ENCODE peak calls at places on chromosomes 2 and 18, in nine cellular contexts. One of them, this sample, is unnamed.

GRCh38 chr2:95730813-95731212 is 139.0 kb downstream of the TRIM43 start:
- DNase-seq in NCI-H1417 treated with DMSO at 0.1 percent for 48 hours: no peak
- DNase-seq in RWPE1: no peak
- DNase-seq in BE2C: peak
- DNase-seq in skeletal muscle cell: no peak
- DNase-seq in activated CD8-positive, alpha-beta T cell treated with anti-CD3 and anti-CD28 coated beads, Interleukin-2, amount 10 ng/mL, durations not matched to agents 7 days and 5 days: no peak
- DNase-seq in cardiac muscle cell: no peak
- DNase-seq in GM12864: no peak
- DNase-seq in non-pigmented ciliary epithelial cell: no peak
- DNase-seq in this sample: no peak

GRCh38 chr2:67186871-67187270 is 210.3 kb upstream of the ETAA1 start:
- DNase-seq in NCI-H1417 treated with DMSO at 0.1 percent for 48 hours: no peak
- DNase-seq in RWPE1: no peak
- DNase-seq in BE2C: no peak
- DNase-seq in skeletal muscle cell: no peak
- DNase-seq in activated CD8-positive, alpha-beta T cell treated with anti-CD3 and anti-CD28 coated beads, Interleukin-2, amount 10 ng/mL, durations not matched to agents 7 days and 5 days: no peak
- DNase-seq in cardiac muscle cell: no peak
- DNase-seq in GM12864: no peak
- DNase-seq in non-pigmented ciliary epithelial cell: no peak
- DNase-seq in this sample: no peak

GRCh38 chr2:199316851-199317250 is 140.9 kb downstream of the SATB2 start:
- DNase-seq in NCI-H1417 treated with DMSO at 0.1 percent for 48 hours: no peak
- DNase-seq in RWPE1: no peak
- DNase-seq in BE2C: no peak
- DNase-seq in skeletal muscle cell: no peak
- DNase-seq in activated CD8-positive, alpha-beta T cell treated with anti-CD3 and anti-CD28 coated beads, Interleukin-2, amount 10 ng/mL, durations not matched to agents 7 days and 5 days: no peak
- DNase-seq in cardiac muscle cell: no peak
- DNase-seq in GM12864: no peak
- DNase-seq in non-pigmented ciliary epithelial cell: no peak
- DNase-seq in this sample: no peak

GRCh38 chr2:145715601-145716000 is 1195.7 kb upstream of the ZEB2 start:
- DNase-seq in NCI-H1417 treated with DMSO at 0.1 percent for 48 hours: no peak
- DNase-seq in RWPE1: no peak
- DNase-seq in BE2C: no peak
- DNase-seq in skeletal muscle cell: peak
- DNase-seq in activated CD8-positive, alpha-beta T cell treated with anti-CD3 and anti-CD28 coated beads, Interleukin-2, amount 10 ng/mL, durations not matched to agents 7 days and 5 days: no peak
- DNase-seq in cardiac muscle cell: no peak
- DNase-seq in GM12864: no peak
- DNase-seq in non-pigmented ciliary epithelial cell: no peak
- DNase-seq in this sample: no peak

GRCh38 chr2:218983263-218983970 is 1.6 kb downstream of the FEV start:
- DNase-seq in NCI-H1417 treated with DMSO at 0.1 percent for 48 hours: no peak
- DNase-seq in RWPE1: no peak
- DNase-seq in BE2C: peak
- DNase-seq in skeletal muscle cell: no peak
- DNase-seq in activated CD8-positive, alpha-beta T cell treated with anti-CD3 and anti-CD28 coated beads, Interleukin-2, amount 10 ng/mL, durations not matched to agents 7 days and 5 days: no peak
- DNase-seq in cardiac muscle cell: no peak
- DNase-seq in GM12864: no peak
- DNase-seq in non-pigmented ciliary epithelial cell: no peak
- DNase-seq in this sample: no peak

GRCh38 chr2:37587817-37588216 is 83.6 kb downstream of the CDC42EP3 start:
- DNase-seq in NCI-H1417 treated with DMSO at 0.1 percent for 48 hours: no peak
- DNase-seq in RWPE1: no peak
- DNase-seq in BE2C: no peak
- DNase-seq in skeletal muscle cell: no peak
- DNase-seq in activated CD8-positive, alpha-beta T cell treated with anti-CD3 and anti-CD28 coated beads, Interleukin-2, amount 10 ng/mL, durations not matched to agents 7 days and 5 days: no peak
- DNase-seq in cardiac muscle cell: no peak
- DNase-seq in GM12864: no peak
- DNase-seq in non-pigmented ciliary epithelial cell: no peak
- DNase-seq in this sample: no peak

GRCh38 chr2:180077295-180077906 is 70.3 kb upstream of the CWC22 start:
- DNase-seq in NCI-H1417 treated with DMSO at 0.1 percent for 48 hours: no peak
- DNase-seq in RWPE1: peak
- DNase-seq in BE2C: no peak
- DNase-seq in skeletal muscle cell: no peak
- DNase-seq in activated CD8-positive, alpha-beta T cell treated with anti-CD3 and anti-CD28 coated beads, Interleukin-2, amount 10 ng/mL, durations not matched to agents 7 days and 5 days: no peak
- DNase-seq in cardiac muscle cell: peak
- DNase-seq in GM12864: no peak
- DNase-seq in non-pigmented ciliary epithelial cell: peak
- DNase-seq in this sample: no peak

GRCh38 chr2:52386433-52386832 is 1354.5 kb upstream of the NRXN1 start:
- DNase-seq in NCI-H1417 treated with DMSO at 0.1 percent for 48 hours: no peak
- DNase-seq in RWPE1: no peak
- DNase-seq in BE2C: peak
- DNase-seq in skeletal muscle cell: no peak
- DNase-seq in activated CD8-positive, alpha-beta T cell treated with anti-CD3 and anti-CD28 coated beads, Interleukin-2, amount 10 ng/mL, durations not matched to agents 7 days and 5 days: no peak
- DNase-seq in cardiac muscle cell: no peak
- DNase-seq in GM12864: no peak
- DNase-seq in non-pigmented ciliary epithelial cell: no peak
- DNase-seq in this sample: no peak

GRCh38 chr2:11833601-11834000 is 87.2 kb downstream of the LPIN1 start:
- DNase-seq in NCI-H1417 treated with DMSO at 0.1 percent for 48 hours: no peak
- DNase-seq in RWPE1: no peak
- DNase-seq in BE2C: no peak
- DNase-seq in skeletal muscle cell: peak
- DNase-seq in activated CD8-positive, alpha-beta T cell treated with anti-CD3 and anti-CD28 coated beads, Interleukin-2, amount 10 ng/mL, durations not matched to agents 7 days and 5 days: no peak
- DNase-seq in cardiac muscle cell: no peak
- DNase-seq in GM12864: no peak
- DNase-seq in non-pigmented ciliary epithelial cell: peak
- DNase-seq in this sample: no peak

GRCh38 chr2:7517122-7517487 is 599.9 kb downstream of the RNF144A start:
- DNase-seq in NCI-H1417 treated with DMSO at 0.1 percent for 48 hours: no peak
- DNase-seq in RWPE1: no peak
- DNase-seq in BE2C: peak
- DNase-seq in skeletal muscle cell: peak
- DNase-seq in activated CD8-positive, alpha-beta T cell treated with anti-CD3 and anti-CD28 coated beads, Interleukin-2, amount 10 ng/mL, durations not matched to agents 7 days and 5 days: peak
- DNase-seq in cardiac muscle cell: peak
- DNase-seq in GM12864: no peak
- DNase-seq in non-pigmented ciliary epithelial cell: no peak
- DNase-seq in this sample: no peak

GRCh38 chr2:72859831-72860262 is 27.4 kb upstream of the SPR start:
- DNase-seq in NCI-H1417 treated with DMSO at 0.1 percent for 48 hours: no peak
- DNase-seq in RWPE1: peak
- DNase-seq in BE2C: peak
- DNase-seq in skeletal muscle cell: peak
- DNase-seq in activated CD8-positive, alpha-beta T cell treated with anti-CD3 and anti-CD28 coated beads, Interleukin-2, amount 10 ng/mL, durations not matched to agents 7 days and 5 days: peak
- DNase-seq in cardiac muscle cell: peak
- DNase-seq in GM12864: peak
- DNase-seq in non-pigmented ciliary epithelial cell: peak
- DNase-seq in this sample: peak

GRCh38 chr2:139122711-139123158 is 342.5 kb upstream of the NXPH2 start:
- DNase-seq in NCI-H1417 treated with DMSO at 0.1 percent for 48 hours: no peak
- DNase-seq in RWPE1: peak
- DNase-seq in BE2C: no peak
- DNase-seq in skeletal muscle cell: peak
- DNase-seq in activated CD8-positive, alpha-beta T cell treated with anti-CD3 and anti-CD28 coated beads, Interleukin-2, amount 10 ng/mL, durations not matched to agents 7 days and 5 days: no peak
- DNase-seq in cardiac muscle cell: no peak
- DNase-seq in GM12864: no peak
- DNase-seq in non-pigmented ciliary epithelial cell: peak
- DNase-seq in this sample: peak

GRCh38 chr18:55097406-55098170 is 138.3 kb upstream of the CCDC68 start:
- DNase-seq in NCI-H1417 treated with DMSO at 0.1 percent for 48 hours: peak
- DNase-seq in RWPE1: peak
- DNase-seq in BE2C: no peak
- DNase-seq in skeletal muscle cell: no peak
- DNase-seq in activated CD8-positive, alpha-beta T cell treated with anti-CD3 and anti-CD28 coated beads, Interleukin-2, amount 10 ng/mL, durations not matched to agents 7 days and 5 days: no peak
- DNase-seq in cardiac muscle cell: no peak
- DNase-seq in GM12864: no peak
- DNase-seq in non-pigmented ciliary epithelial cell: no peak
- DNase-seq in this sample: no peak

GRCh38 chr2:70938580-70938938 is 2.9 kb downstream of the ATP6V1B1 start:
- DNase-seq in NCI-H1417 treated with DMSO at 0.1 percent for 48 hours: no peak
- DNase-seq in RWPE1: no peak
- DNase-seq in BE2C: no peak
- DNase-seq in skeletal muscle cell: no peak
- DNase-seq in activated CD8-positive, alpha-beta T cell treated with anti-CD3 and anti-CD28 coated beads, Interleukin-2, amount 10 ng/mL, durations not matched to agents 7 days and 5 days: no peak
- DNase-seq in cardiac muscle cell: no peak
- DNase-seq in GM12864: no peak
- DNase-seq in non-pigmented ciliary epithelial cell: no peak
- DNase-seq in this sample: no peak

GRCh38 chr18:59911600-59911999 is 11.8 kb downstream of the PMAIP1 start:
- DNase-seq in NCI-H1417 treated with DMSO at 0.1 percent for 48 hours: no peak
- DNase-seq in RWPE1: no peak
- DNase-seq in BE2C: no peak
- DNase-seq in skeletal muscle cell: no peak
- DNase-seq in activated CD8-positive, alpha-beta T cell treated with anti-CD3 and anti-CD28 coated beads, Interleukin-2, amount 10 ng/mL, durations not matched to agents 7 days and 5 days: no peak
- DNase-seq in cardiac muscle cell: no peak
- DNase-seq in GM12864: no peak
- DNase-seq in non-pigmented ciliary epithelial cell: no peak
- DNase-seq in this sample: no peak

GRCh38 chr2:48852938-48853337 is 97.4 kb upstream of the LHCGR start:
- DNase-seq in NCI-H1417 treated with DMSO at 0.1 percent for 48 hours: no peak
- DNase-seq in RWPE1: no peak
- DNase-seq in BE2C: no peak
- DNase-seq in skeletal muscle cell: peak
- DNase-seq in activated CD8-positive, alpha-beta T cell treated with anti-CD3 and anti-CD28 coated beads, Interleukin-2, amount 10 ng/mL, durations not matched to agents 7 days and 5 days: no peak
- DNase-seq in cardiac muscle cell: no peak
- DNase-seq in GM12864: no peak
- DNase-seq in non-pigmented ciliary epithelial cell: peak
- DNase-seq in this sample: no peak

GRCh38 chr2:217216982-217217381 is 357.1 kb upstream of the TNP1 start:
- DNase-seq in NCI-H1417 treated with DMSO at 0.1 percent for 48 hours: no peak
- DNase-seq in RWPE1: no peak
- DNase-seq in BE2C: no peak
- DNase-seq in skeletal muscle cell: no peak
- DNase-seq in activated CD8-positive, alpha-beta T cell treated with anti-CD3 and anti-CD28 coated beads, Interleukin-2, amount 10 ng/mL, durations not matched to agents 7 days and 5 days: no peak
- DNase-seq in cardiac muscle cell: no peak
- DNase-seq in GM12864: no peak
- DNase-seq in non-pigmented ciliary epithelial cell: no peak
- DNase-seq in this sample: no peak

GRCh38 chr2:24850944-24851343 is 57.7 kb downstream of the CENPO start:
- DNase-seq in NCI-H1417 treated with DMSO at 0.1 percent for 48 hours: no peak
- DNase-seq in RWPE1: no peak
- DNase-seq in BE2C: no peak
- DNase-seq in skeletal muscle cell: no peak
- DNase-seq in activated CD8-positive, alpha-beta T cell treated with anti-CD3 and anti-CD28 coated beads, Interleukin-2, amount 10 ng/mL, durations not matched to agents 7 days and 5 days: no peak
- DNase-seq in cardiac muscle cell: no peak
- DNase-seq in GM12864: no peak
- DNase-seq in non-pigmented ciliary epithelial cell: no peak
- DNase-seq in this sample: no peak

GRCh38 chr2:64035067-64035942 is 16.1 kb upstream of the VPS54 start:
- DNase-seq in NCI-H1417 treated with DMSO at 0.1 percent for 48 hours: no peak
- DNase-seq in RWPE1: no peak
- DNase-seq in BE2C: no peak
- DNase-seq in skeletal muscle cell: no peak
- DNase-seq in activated CD8-positive, alpha-beta T cell treated with anti-CD3 and anti-CD28 coated beads, Interleukin-2, amount 10 ng/mL, durations not matched to agents 7 days and 5 days: no peak
- DNase-seq in cardiac muscle cell: no peak
- DNase-seq in GM12864: no peak
- DNase-seq in non-pigmented ciliary epithelial cell: no peak
- DNase-seq in this sample: no peak

GRCh38 chr18:6482198-6482977 is 67.7 kb upstream of the L3MBTL4 start:
- DNase-seq in NCI-H1417 treated with DMSO at 0.1 percent for 48 hours: no peak
- DNase-seq in RWPE1: peak
- DNase-seq in BE2C: peak
- DNase-seq in skeletal muscle cell: peak
- DNase-seq in activated CD8-positive, alpha-beta T cell treated with anti-CD3 and anti-CD28 coated beads, Interleukin-2, amount 10 ng/mL, durations not matched to agents 7 days and 5 days: no peak
- DNase-seq in cardiac muscle cell: peak
- DNase-seq in GM12864: peak
- DNase-seq in non-pigmented ciliary epithelial cell: no peak
- DNase-seq in this sample: no peak

GRCh38 chr2:3023531-3023930 is 354.1 kb downstream of the EIPR1 start:
- DNase-seq in NCI-H1417 treated with DMSO at 0.1 percent for 48 hours: no peak
- DNase-seq in RWPE1: no peak
- DNase-seq in BE2C: no peak
- DNase-seq in skeletal muscle cell: no peak
- DNase-seq in activated CD8-positive, alpha-beta T cell treated with anti-CD3 and anti-CD28 coated beads, Interleukin-2, amount 10 ng/mL, durations not matched to agents 7 days and 5 days: no peak
- DNase-seq in cardiac muscle cell: no peak
- DNase-seq in GM12864: no peak
- DNase-seq in non-pigmented ciliary epithelial cell: no peak
- DNase-seq in this sample: no peak

GRCh38 chr2:164735309-164735919 is 106.2 kb downstream of the COBLL1 start:
- DNase-seq in NCI-H1417 treated with DMSO at 0.1 percent for 48 hours: no peak
- DNase-seq in RWPE1: no peak
- DNase-seq in BE2C: no peak
- DNase-seq in skeletal muscle cell: no peak
- DNase-seq in activated CD8-positive, alpha-beta T cell treated with anti-CD3 and anti-CD28 coated beads, Interleukin-2, amount 10 ng/mL, durations not matched to agents 7 days and 5 days: no peak
- DNase-seq in cardiac muscle cell: no peak
- DNase-seq in GM12864: no peak
- DNase-seq in non-pigmented ciliary epithelial cell: no peak
- DNase-seq in this sample: no peak

GRCh38 chr2:207362716-207363115 is 167.0 kb upstream of the CREB1 start:
- DNase-seq in NCI-H1417 treated with DMSO at 0.1 percent for 48 hours: no peak
- DNase-seq in RWPE1: no peak
- DNase-seq in BE2C: no peak
- DNase-seq in skeletal muscle cell: no peak
- DNase-seq in activated CD8-positive, alpha-beta T cell treated with anti-CD3 and anti-CD28 coated beads, Interleukin-2, amount 10 ng/mL, durations not matched to agents 7 days and 5 days: no peak
- DNase-seq in cardiac muscle cell: no peak
- DNase-seq in GM12864: no peak
- DNase-seq in non-pigmented ciliary epithelial cell: no peak
- DNase-seq in this sample: no peak

GRCh38 chr2:145593991-145594702 is 1074.2 kb upstream of the ZEB2 start:
- DNase-seq in NCI-H1417 treated with DMSO at 0.1 percent for 48 hours: no peak
- DNase-seq in RWPE1: peak
- DNase-seq in BE2C: no peak
- DNase-seq in skeletal muscle cell: peak
- DNase-seq in activated CD8-positive, alpha-beta T cell treated with anti-CD3 and anti-CD28 coated beads, Interleukin-2, amount 10 ng/mL, durations not matched to agents 7 days and 5 days: no peak
- DNase-seq in cardiac muscle cell: peak
- DNase-seq in GM12864: no peak
- DNase-seq in non-pigmented ciliary epithelial cell: peak
- DNase-seq in this sample: no peak

GRCh38 chr18:41585512-41585911 is 369.5 kb upstream of the PIK3C3 start:
- DNase-seq in NCI-H1417 treated with DMSO at 0.1 percent for 48 hours: no peak
- DNase-seq in RWPE1: no peak
- DNase-seq in BE2C: no peak
- DNase-seq in skeletal muscle cell: no peak
- DNase-seq in activated CD8-positive, alpha-beta T cell treated with anti-CD3 and anti-CD28 coated beads, Interleukin-2, amount 10 ng/mL, durations not matched to agents 7 days and 5 days: no peak
- DNase-seq in cardiac muscle cell: peak
- DNase-seq in GM12864: no peak
- DNase-seq in non-pigmented ciliary epithelial cell: no peak
- DNase-seq in this sample: no peak

GRCh38 chr2:9331704-9332103 is 91.6 kb downstream of the ITGB1BP1 start:
- DNase-seq in NCI-H1417 treated with DMSO at 0.1 percent for 48 hours: no peak
- DNase-seq in RWPE1: no peak
- DNase-seq in BE2C: no peak
- DNase-seq in skeletal muscle cell: no peak
- DNase-seq in activated CD8-positive, alpha-beta T cell treated with anti-CD3 and anti-CD28 coated beads, Interleukin-2, amount 10 ng/mL, durations not matched to agents 7 days and 5 days: no peak
- DNase-seq in cardiac muscle cell: peak
- DNase-seq in GM12864: no peak
- DNase-seq in non-pigmented ciliary epithelial cell: peak
- DNase-seq in this sample: no peak

GRCh38 chr18:73283788-73284187 is 416.0 kb upstream of the NETO1 start:
- DNase-seq in NCI-H1417 treated with DMSO at 0.1 percent for 48 hours: no peak
- DNase-seq in RWPE1: no peak
- DNase-seq in BE2C: no peak
- DNase-seq in skeletal muscle cell: peak
- DNase-seq in activated CD8-positive, alpha-beta T cell treated with anti-CD3 and anti-CD28 coated beads, Interleukin-2, amount 10 ng/mL, durations not matched to agents 7 days and 5 days: no peak
- DNase-seq in cardiac muscle cell: no peak
- DNase-seq in GM12864: no peak
- DNase-seq in non-pigmented ciliary epithelial cell: peak
- DNase-seq in this sample: no peak

GRCh38 chr2:237691908-237692600 is 64.7 kb downstream of the LRRFIP1 start:
- DNase-seq in NCI-H1417 treated with DMSO at 0.1 percent for 48 hours: no peak
- DNase-seq in RWPE1: peak
- DNase-seq in BE2C: peak
- DNase-seq in skeletal muscle cell: peak
- DNase-seq in activated CD8-positive, alpha-beta T cell treated with anti-CD3 and anti-CD28 coated beads, Interleukin-2, amount 10 ng/mL, durations not matched to agents 7 days and 5 days: peak
- DNase-seq in cardiac muscle cell: peak
- DNase-seq in GM12864: no peak
- DNase-seq in non-pigmented ciliary epithelial cell: no peak
- DNase-seq in this sample: no peak